ENCODE peak calls at places on chromosomes 13 and 19, in five cellular contexts. One of them, this sample, is unnamed.

GRCh38 chr19:1049841-1050240 is 9.9 kb downstream of the ABCA7 start:
- DNase-seq in tibial artery: no peak
- DNase-seq in colonic mucosa: no peak
- DNase-seq in PC-9: no peak
- DNase-seq in ascending aorta: no peak
- DNase-seq in this sample: no peak

GRCh38 chr13:52845766-52846566 is 2.5 kb downstream of the PCDH8 start:
- DNase-seq in tibial artery: no peak
- DNase-seq in colonic mucosa: peak; percentile 45
- DNase-seq in PC-9: no peak
- DNase-seq in ascending aorta: no peak
- DNase-seq in this sample: peak; percentile 64

GRCh38 chr13:45847554-45848224 is 3.9 kb downstream of the SIAH3 start:
- DNase-seq in tibial artery: no peak
- DNase-seq in colonic mucosa: no peak
- DNase-seq in PC-9: no peak
- DNase-seq in ascending aorta: no peak
- DNase-seq in this sample: no peak

GRCh38 chr13:45142440-45143345 is 22.4 kb downstream of the GTF2F2 start:
- DNase-seq in tibial artery: no peak
- DNase-seq in colonic mucosa: no peak
- DNase-seq in PC-9: no peak
- DNase-seq in ascending aorta: no peak
- DNase-seq in this sample: peak; percentile 78

GRCh38 chr19:1113986-1114483 is 10.2 kb downstream of the GPX4 start:
- DNase-seq in tibial artery: no peak
- DNase-seq in colonic mucosa: no peak
- DNase-seq in PC-9: no peak
- DNase-seq in ascending aorta: no peak
- DNase-seq in this sample: no peak

GRCh38 chr19:41409288-41409687 is 11.7 kb downstream of the BCKDHA start:
- DNase-seq in tibial artery: no peak
- DNase-seq in colonic mucosa: peak; percentile 55
- DNase-seq in PC-9: peak; percentile 72
- DNase-seq in ascending aorta: no peak
- DNase-seq in this sample: no peak

GRCh38 chr19:46885411-46885810 is 24.6 kb downstream of the ARHGAP35 start:
- DNase-seq in tibial artery: no peak
- DNase-seq in colonic mucosa: no peak
- DNase-seq in PC-9: no peak
- DNase-seq in ascending aorta: no peak
- DNase-seq in this sample: no peak

GRCh38 chr13:27476943-27477681 is 26.7 kb upstream of the MTIF3 start:
- DNase-seq in tibial artery: no peak
- DNase-seq in colonic mucosa: no peak
- DNase-seq in PC-9: peak; percentile 12
- DNase-seq in ascending aorta: no peak
- DNase-seq in this sample: no peak

GRCh38 chr19:55173717-55174409 is 6.2 kb downstream of the SYT5 start:
- DNase-seq in tibial artery: no peak
- DNase-seq in colonic mucosa: peak; percentile 70
- DNase-seq in PC-9: peak; percentile 96
- DNase-seq in ascending aorta: no peak
- DNase-seq in this sample: peak; percentile 88

GRCh38 chr13:109862627-109863026 is 76.2 kb upstream of the IRS2 start:
- DNase-seq in tibial artery: no peak
- DNase-seq in colonic mucosa: no peak
- DNase-seq in PC-9: no peak
- DNase-seq in ascending aorta: no peak
- DNase-seq in this sample: peak; percentile 11

GRCh38 chr13:60213236-60213746 is 49.6 kb upstream of the DIAPH3 start:
- DNase-seq in tibial artery: no peak
- DNase-seq in colonic mucosa: no peak
- DNase-seq in PC-9: no peak
- DNase-seq in ascending aorta: no peak
- DNase-seq in this sample: no peak

GRCh38 chr13:80527400-80527799 is 186.5 kb upstream of the SPRY2 start:
- DNase-seq in tibial artery: no peak
- DNase-seq in colonic mucosa: no peak
- DNase-seq in PC-9: no peak
- DNase-seq in ascending aorta: no peak
- DNase-seq in this sample: no peak

GRCh38 chr19:38649305-38650179 is 2.1 kb downstream of the ACTN4 start:
- DNase-seq in tibial artery: no peak
- DNase-seq in colonic mucosa: peak; percentile 91
- DNase-seq in PC-9: peak; percentile 90
- DNase-seq in ascending aorta: no peak
- DNase-seq in this sample: no peak

GRCh38 chr13:111092685-111093084 is 22.4 kb upstream of the ARHGEF7 start:
- DNase-seq in tibial artery: no peak
- DNase-seq in colonic mucosa: no peak
- DNase-seq in PC-9: no peak
- DNase-seq in ascending aorta: no peak
- DNase-seq in this sample: no peak
- H3K27me3 ChIP-seq in tibial artery: no peaks in the 10 kb centered on the region
- H3K27me3 ChIP-seq in colonic mucosa: peaks cover 4% of the 10 kb centered on the region
- H3K27me3 ChIP-seq in PC-9: peaks cover 92% of the 10 kb centered on the region
- H3K27me3 ChIP-seq in ascending aorta: no peaks in the 10 kb centered on the region
- H3K27me3 ChIP-seq in this sample: peaks cover 94% of the 10 kb centered on the region

GRCh38 chr19:13036366-13036976 is 41.2 kb downstream of the NFIX start:
- DNase-seq in tibial artery: peak; percentile 92
- DNase-seq in colonic mucosa: peak; percentile 79
- DNase-seq in PC-9: peak; percentile 84
- DNase-seq in ascending aorta: no peak
- DNase-seq in this sample: peak; percentile 79
- H3K27me3 ChIP-seq in tibial artery: no peaks in the 10 kb centered on the region
- H3K27me3 ChIP-seq in colonic mucosa: no peaks in the 10 kb centered on the region
- H3K27me3 ChIP-seq in PC-9: peaks cover 9% of the 10 kb centered on the region
- H3K27me3 ChIP-seq in ascending aorta: no peaks in the 10 kb centered on the region
- H3K27me3 ChIP-seq in this sample: no peaks in the 10 kb centered on the region

DNA sequence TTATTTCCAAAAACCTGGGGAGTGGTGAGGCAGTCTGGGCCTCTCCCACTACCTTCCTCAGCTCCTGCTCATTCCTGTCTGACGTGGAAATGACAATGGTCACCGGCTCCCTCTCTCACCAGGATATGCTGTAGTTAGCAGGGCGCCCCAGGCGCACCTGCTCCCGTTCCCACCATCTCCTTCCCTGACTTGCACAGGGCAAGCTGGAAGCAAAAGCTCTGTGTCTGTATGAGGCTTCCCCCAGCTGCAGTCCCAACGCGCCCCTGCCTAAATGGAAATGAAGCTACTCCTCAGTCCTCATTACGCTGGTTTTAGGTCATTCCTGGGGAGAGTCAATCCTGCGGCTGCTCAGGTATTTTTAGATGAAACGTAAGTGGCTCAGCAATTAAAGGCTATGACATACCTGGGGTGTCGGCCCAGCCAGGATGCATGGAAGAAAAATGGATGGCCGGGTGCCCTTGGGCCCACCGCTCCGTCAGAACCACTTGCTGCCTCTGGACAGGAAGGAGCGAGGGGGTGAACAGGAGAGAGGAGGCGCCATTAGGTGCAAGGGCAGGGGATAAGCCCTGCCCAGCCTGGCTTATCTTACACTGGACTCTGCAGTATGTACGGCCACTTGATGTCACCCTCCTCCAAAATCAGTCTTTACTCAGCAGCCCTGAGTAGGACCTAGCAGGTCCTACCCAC is 32.4 kb downstream of the DHRS12 start:
- DNase-seq in tibial artery: no peak
- DNase-seq in colonic mucosa: no peak
- DNase-seq in PC-9: no peak
- DNase-seq in ascending aorta: no peak
- DNase-seq in this sample: no peak
- H3K27me3 ChIP-seq in tibial artery: no peaks in the 10 kb centered on the region
- H3K27me3 ChIP-seq in colonic mucosa: no peaks in the 10 kb centered on the region
- H3K27me3 ChIP-seq in PC-9: no peaks in the 10 kb centered on the region
- H3K27me3 ChIP-seq in ascending aorta: no peaks in the 10 kb centered on the region
- H3K27me3 ChIP-seq in this sample: no peaks in the 10 kb centered on the region

GRCh38 chr19:19429361-19429760 is 23.9 kb downstream of the GATAD2A start:
- DNase-seq in tibial artery: no peak
- DNase-seq in colonic mucosa: no peak
- DNase-seq in PC-9: no peak
- DNase-seq in ascending aorta: no peak
- DNase-seq in this sample: no peak

GRCh38 chr19:19428746-19429145 is 23.3 kb downstream of the GATAD2A start:
- DNase-seq in tibial artery: no peak
- DNase-seq in colonic mucosa: no peak
- DNase-seq in PC-9: no peak
- DNase-seq in ascending aorta: no peak
- DNase-seq in this sample: no peak

GRCh38 chr19:19426799-19427198 is 21.3 kb downstream of the GATAD2A start:
- DNase-seq in tibial artery: no peak
- DNase-seq in colonic mucosa: no peak
- DNase-seq in PC-9: no peak
- DNase-seq in ascending aorta: no peak
- DNase-seq in this sample: no peak

GRCh38 chr19:19427302-19427701 is 21.8 kb downstream of the GATAD2A start:
- DNase-seq in tibial artery: no peak
- DNase-seq in colonic mucosa: no peak
- DNase-seq in PC-9: no peak
- DNase-seq in ascending aorta: no peak
- DNase-seq in this sample: no peak

GRCh38 chr19:19427935-19428334 is 22.5 kb downstream of the GATAD2A start:
- DNase-seq in tibial artery: no peak
- DNase-seq in colonic mucosa: no peak
- DNase-seq in PC-9: no peak
- DNase-seq in ascending aorta: no peak
- DNase-seq in this sample: no peak
- H3K27me3 ChIP-seq in tibial artery: no peaks in the 10 kb centered on the region
- H3K27me3 ChIP-seq in colonic mucosa: no peaks in the 10 kb centered on the region
- H3K27me3 ChIP-seq in PC-9: no peaks in the 10 kb centered on the region
- H3K27me3 ChIP-seq in ascending aorta: no peaks in the 10 kb centered on the region
- H3K27me3 ChIP-seq in this sample: no peaks in the 10 kb centered on the region

DNA sequence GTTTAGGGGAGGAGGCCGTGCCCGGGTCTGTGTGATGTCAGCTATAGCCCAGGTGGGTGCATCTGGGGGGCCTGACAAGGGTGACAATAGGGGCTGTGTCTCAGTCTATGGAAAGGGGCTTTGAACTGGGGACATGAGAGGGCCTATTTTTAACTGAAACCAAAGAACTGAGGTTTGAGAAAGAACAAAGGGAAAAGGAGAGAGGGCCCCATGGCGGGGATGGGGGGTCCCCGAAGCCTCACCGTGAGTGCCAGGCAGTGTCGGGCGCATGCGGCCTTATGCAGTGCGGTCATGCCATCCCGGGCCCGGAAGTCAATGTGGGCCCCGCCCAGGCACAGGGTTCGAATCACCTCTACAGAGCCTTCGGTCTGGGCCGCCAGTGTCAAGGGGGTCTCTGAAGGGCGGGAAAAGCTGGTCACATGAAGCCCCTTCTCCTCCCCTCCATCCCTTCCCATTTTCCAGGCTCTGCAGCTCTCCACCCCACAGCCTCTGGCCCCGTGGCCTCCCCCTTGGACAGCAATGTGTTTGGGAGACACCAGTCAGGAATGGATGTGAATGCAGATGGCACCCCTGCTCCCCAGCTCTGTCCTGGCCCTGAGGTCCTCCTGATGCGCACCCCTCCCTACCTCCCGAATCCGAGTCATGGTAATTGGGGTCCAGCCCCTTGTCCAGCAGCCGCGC is 5.9 kb downstream of the SHANK1 start:
- DNase-seq in tibial artery: no peak
- DNase-seq in colonic mucosa: no peak
- DNase-seq in PC-9: no peak
- DNase-seq in ascending aorta: no peak
- DNase-seq in this sample: no peak
- H3K27me3 ChIP-seq in tibial artery: no peaks in the 10 kb centered on the region
- H3K27me3 ChIP-seq in colonic mucosa: peaks cover 8% of the 10 kb centered on the region
- H3K27me3 ChIP-seq in PC-9: peaks cover 89% of the 10 kb centered on the region
- H3K27me3 ChIP-seq in ascending aorta: peaks cover 5% of the 10 kb centered on the region
- H3K27me3 ChIP-seq in this sample: no peaks in the 10 kb centered on the region